ENCODE peak calls at places on chromosome 2, in eight cellular contexts. T is foreskin keratinocyte; E is gastroesophageal sphincter; N is PC-3; U is activated CD8-positive, alpha-beta memory T cell treated with anti-CD3 and anti-CD28 coated beads, Interleukin-2, amount 10 ng/mL, durations not matched to agents 7 days and 5 days; C is stimulated activated naive CD8-positive, alpha-beta T cell treated with anti-CD3 and anti-CD28 coated beads, Interleukin-15, amount 100 ng/mL, for 72 hours; H is left lung; Y is left cardiac atrium. F is an unnamed sample.

GRCh38 chr2:200590090-200590489 is 4.3 kb downstream of the AOX1 start:
- ATAC-seq in T (no peak), E (peak), N (peak), U (no peak), C (peak), H (no peak), Y (no peak), F (no peak)

GRCh38 chr2:108988796-108989713 is at the start of gene EDAR:
- ATAC-seq in T (peak), E (peak), N (peak), U (no peak), C (peak), H (peak), Y (peak), F (peak)

GRCh38 chr2:18077724-18078123 is 199.3 kb downstream of the KCNS3 start:
- ATAC-seq in T (peak), E (no peak), N (no peak), U (no peak), C (peak), H (no peak), Y (no peak), F (no peak)

GRCh38 chr2:235833971-235834620 is 334.1 kb downstream of the GBX2 start:
- ATAC-seq in T (no peak), E (no peak), N (no peak), U (no peak), C (no peak), H (no peak), Y (no peak), F (no peak)

GRCh38 chr2:223641062-223641461 is 38.9 kb upstream of the SCG2 start:
- ATAC-seq in T (peak), E (no peak), N (no peak), U (no peak), C (no peak), H (no peak), Y (no peak), F (peak)

GRCh38 chr2:44596537-44597320 is 235.0 kb downstream of the CAMKMT start:
- ATAC-seq in T (no peak), E (no peak), N (no peak), U (no peak), C (no peak), H (no peak), Y (no peak), F (no peak)

GRCh38 chr2:222561817-222562424 is 94.0 kb downstream of the FARSB start:
- ATAC-seq in T (peak), E (peak), N (peak), U (peak), C (peak), H (peak), Y (peak), F (peak)

GRCh38 chr2:11254100-11254536 is 90.3 kb downstream of the ROCK2 start:
- ATAC-seq in T (no peak), E (no peak), N (peak), U (no peak), C (no peak), H (peak), Y (no peak), F (no peak)

GRCh38 chr2:215396595-215397313 is 39.1 kb downstream of the FN1 start:
- ATAC-seq in T (no peak), E (peak), N (no peak), U (no peak), C (no peak), H (peak), Y (no peak), F (no peak)

GRCh38 chr2:127169066-127169660 is 50.9 kb downstream of the CYP27C1 start:
- ATAC-seq in T (no peak), E (no peak), N (no peak), U (no peak), C (no peak), H (no peak), Y (no peak), F (no peak)

GRCh38 chr2:184041077-184041476 is 557.3 kb upstream of the ZNF804A start:
- ATAC-seq in T (no peak), E (no peak), N (no peak), U (no peak), C (no peak), H (no peak), Y (no peak), F (no peak)

GRCh38 chr2:26916128-26916692 is 54.2 kb upstream of the MAPRE3 start:
- ATAC-seq in T (no peak), E (no peak), N (no peak), U (no peak), C (no peak), H (no peak), Y (no peak), F (no peak)

GRCh38 chr2:55338268-55338667 is 69.2 kb upstream of the MTIF2 start:
- ATAC-seq in T (no peak), E (no peak), N (no peak), U (no peak), C (no peak), H (no peak), Y (no peak), F (no peak)

GRCh38 chr2:134271758-134272157 is 17.9 kb downstream of the MGAT5 start:
- ATAC-seq in T (no peak), E (no peak), N (no peak), U (no peak), C (peak), H (no peak), Y (no peak), F (no peak)

GRCh38 chr2:241935774-241936173 is 66.2 kb downstream of the RTP5 start:
- ATAC-seq in T (no peak), E (no peak), N (no peak), U (no peak), C (no peak), H (no peak), Y (no peak), F (no peak)

GRCh38 chr2:26809211-26809610 is 23.4 kb downstream of the CENPA start:
- ATAC-seq in T (peak), E (no peak), N (no peak), U (no peak), C (peak), H (no peak), Y (no peak), F (no peak)

GRCh38 chr2:96471772-96472171 is 33.4 kb downstream of the NEURL3 start:
- ATAC-seq in T (no peak), E (no peak), N (no peak), U (no peak), C (no peak), H (no peak), Y (no peak), F (no peak)

GRCh38 chr2:224221455-224221913 is 180.4 kb downstream of the FAM124B start:
- ATAC-seq in T (peak), E (no peak), N (peak), U (no peak), C (no peak), H (peak), Y (peak), F (peak)

GRCh38 chr2:120736202-120736954 is 710 bp downstream of the GLI2 start:
- ATAC-seq in T (peak), E (peak), N (peak), U (peak), C (peak), H (peak), Y (peak), F (peak)

GRCh38 chr2:143246815-143247744 is 117.9 kb downstream of the ARHGAP15 start:
- ATAC-seq in T (no peak), E (no peak), N (no peak), U (peak), C (peak), H (no peak), Y (no peak), F (no peak)

GRCh38 chr2:27771202-27771547 is 344 bp upstream of the MRPL33 start:
- ATAC-seq in T (no peak), E (no peak), N (no peak), U (peak), C (peak), H (no peak), Y (no peak), F (no peak)

GRCh38 chr2:28527196-28527595 is 31.3 kb downstream of the PLB1 start:
- ATAC-seq in T (no peak), E (no peak), N (peak), U (no peak), C (no peak), H (no peak), Y (no peak), F (no peak)

GRCh38 chr2:201171259-201171814 is 11.6 kb upstream of the CASP10 start:
- ATAC-seq in T (no peak), E (no peak), N (no peak), U (no peak), C (no peak), H (no peak), Y (no peak), F (no peak)

GRCh38 chr2:227439214-227439613 is 32.7 kb upstream of the AGFG1 start:
- ATAC-seq in T (no peak), E (no peak), N (no peak), U (no peak), C (no peak), H (no peak), Y (no peak), F (no peak)

GRCh38 chr2:10720306-10720705 is 1.1 kb upstream of the ATP6V1C2 start:
- ATAC-seq in T (no peak), E (no peak), N (no peak), U (no peak), C (no peak), H (no peak), Y (no peak), F (peak)

GRCh38 chr2:21055451-21055850 is 11.6 kb upstream of the APOB start:
- ATAC-seq in T (no peak), E (no peak), N (no peak), U (no peak), C (no peak), H (no peak), Y (no peak), F (no peak)

GRCh38 chr2:3434005-3434404 is 54.5 kb downstream of the TRAPPC12 start:
- ATAC-seq in T (no peak), E (no peak), N (no peak), U (no peak), C (no peak), H (no peak), Y (no peak), F (no peak)

GRCh38 chr2:68287580-68288441 is 31.9 kb downstream of the CNRIP1 start:
- ATAC-seq in T (no peak), E (peak), N (peak), U (no peak), C (no peak), H (peak), Y (peak), F (peak)

GRCh38 chr2:29834624-29835023 is 86.8 kb downstream of the ALK start:
- ATAC-seq in T (peak), E (no peak), N (peak), U (no peak), C (no peak), H (peak), Y (no peak), F (no peak)

F was measured in esophagus mucosa.